ENCODE peak calls at places on chromosomes 6 and 20, in six cellular contexts. Y is heart left ventricle, E is IMR-90, B is H54, W is A549, S is Peyer's patch. P is an unnamed sample.

GRCh38 chr6:135310291-135310690 is 129.2 kb downstream of the MYB start:
- DNase-seq in Y (no peak), E (no peak), B (no peak), W (no peak), S (no peak), P (no peak)

GRCh38 chr6:2141644-2142290 is 103.6 kb downstream of the GMDS start:
- DNase-seq in Y (no peak), E (no peak), B (no peak), W (no peak), S (no peak), P (no peak)

GRCh38 chr20:62303327-62304226 is 780 bp downstream of the ADRM1 start:
- DNase-seq in Y (no peak), E (no peak), B (no peak), W (no peak), S (no peak), P (no peak)

GRCh38 chr6:53168516-53169257 is 20.0 kb upstream of the GCM1 start:
- DNase-seq in Y (no peak), E (peak), B (peak), W (no peak), S (no peak), P (no peak)

GRCh38 chr6:156963712-156964700 is 186.8 kb downstream of the ARID1B start:
- DNase-seq in Y (no peak), E (peak), B (no peak), W (no peak), S (no peak), P (no peak)

GRCh38 chr6:170554888-170555137 is 644 bp downstream of the TBP start:
- DNase-seq in Y (no peak), E (no peak), B (no peak), W (no peak), S (no peak), P (no peak)

GRCh38 chr6:8939615-8940014 is 504.3 kb upstream of the SLC35B3 start:
- DNase-seq in Y (no peak), E (no peak), B (no peak), W (peak), S (no peak), P (no peak)

GRCh38 chr6:77180367-77180766 is 282.9 kb downstream of the HTR1B start:
- DNase-seq in Y (no peak), E (peak), B (no peak), W (no peak), S (no peak), P (no peak)

GRCh38 chr6:132961122-132961521 is 146.8 kb downstream of the RPS12 start:
- DNase-seq in Y (no peak), E (peak), B (no peak), W (no peak), S (no peak), P (no peak)

GRCh38 chr6:72689107-72689954 is 67.5 kb downstream of the KCNQ5 start:
- DNase-seq in Y (no peak), E (no peak), B (no peak), W (no peak), S (no peak), P (peak)

GRCh38 chr6:136983692-136984091 is 61.1 kb downstream of the IL20RA start:
- DNase-seq in Y (no peak), E (no peak), B (no peak), W (no peak), S (no peak), P (no peak)

GRCh38 chr6:106629103-106629858 is at the start of the genes QRSL1 and RTN4IP1:
- DNase-seq in Y (peak), E (peak), B (peak), W (peak), S (peak), P (peak)

GRCh38 chr6:111765681-111766523 is 107.3 kb downstream of the FYN start:
- DNase-seq in Y (no peak), E (peak), B (no peak), W (no peak), S (no peak), P (no peak)

GRCh38 chr6:149934249-149935156 is 7.3 kb upstream of the ULBP2 start:
- DNase-seq in Y (peak), E (peak), B (no peak), W (peak), S (no peak), P (no peak)

GRCh38 chr6:27894839-27895762 is 17.1 kb downstream of the OR2B2 start:
- DNase-seq in Y (peak), E (peak), B (no peak), W (peak), S (no peak), P (no peak)

GRCh38 chr6:71190809-71191208 is 97.8 kb upstream of the OGFRL1 start:
- DNase-seq in Y (no peak), E (peak), B (no peak), W (no peak), S (no peak), P (no peak)

GRCh38 chr6:2783188-2783957 is 18.2 kb downstream of the WRNIP1 start:
- DNase-seq in Y (no peak), E (peak), B (no peak), W (no peak), S (no peak), P (no peak)

GRCh38 chr6:131787955-131788712 is 19.7 kb upstream of the ENPP1 start:
- DNase-seq in Y (no peak), E (peak), B (no peak), W (no peak), S (no peak), P (no peak)

GRCh38 chr6:37488464-37488863 is 11.2 kb downstream of the CCDC167 start:
- DNase-seq in Y (no peak), E (no peak), B (no peak), W (no peak), S (no peak), P (no peak)

GRCh38 chr20:33567949-33568348 is 78.1 kb downstream of the CBFA2T2 start:
- DNase-seq in Y (no peak), E (no peak), B (no peak), W (no peak), S (no peak), P (no peak)

GRCh38 chr6:92848459-92848858 is 570.9 kb downstream of the EPHA7 start:
- DNase-seq in Y (no peak), E (no peak), B (no peak), W (no peak), S (no peak), P (no peak)

GRCh38 chr6:148345176-148345575 is 2.5 kb downstream of the SASH1 start:
- DNase-seq in Y (no peak), E (no peak), B (no peak), W (no peak), S (no peak), P (no peak)

GRCh38 chr20:6700563-6701328 is 66.7 kb upstream of the BMP2 start:
- DNase-seq in Y (peak), E (no peak), B (no peak), W (no peak), S (no peak), P (no peak)

GRCh38 chr6:92050216-92050615 is 1369.1 kb downstream of the EPHA7 start:
- DNase-seq in Y (no peak), E (no peak), B (no peak), W (no peak), S (no peak), P (no peak)

GRCh38 chr20:4060054-4060795 is 44.9 kb upstream of the RNF24 start:
- DNase-seq in Y (peak), E (no peak), B (no peak), W (no peak), S (peak), P (no peak)

GRCh38 chr20:12824353-12824752 is 184.4 kb upstream of the SPTLC3 start:
- DNase-seq in Y (no peak), E (no peak), B (no peak), W (no peak), S (no peak), P (no peak)

GRCh38 chr20:15061061-15061430 is 723.6 kb upstream of the FLRT3 start:
- DNase-seq in Y (no peak), E (no peak), B (no peak), W (no peak), S (no peak), P (no peak)

GRCh38 chr6:20455175-20456075 is 53.7 kb downstream of the E2F3 start:
- DNase-seq in Y (no peak), E (peak), B (no peak), W (no peak), S (no peak), P (no peak)

GRCh38 chr6:140445474-140446004 is 1071.1 kb upstream of the CITED2 start:
- DNase-seq in Y (no peak), E (peak), B (peak), W (no peak), S (no peak), P (no peak)

GRCh38 chr6:152401978-152402377 is 235.2 kb downstream of the SYNE1 start:
- DNase-seq in Y (no peak), E (peak), B (peak), W (peak), S (no peak), P (no peak)

GRCh38 chr6:119262612-119263011 is 86.9 kb downstream of the MAN1A1 start:
- DNase-seq in Y (no peak), E (no peak), B (no peak), W (no peak), S (no peak), P (no peak)

GRCh38 chr6:136244061-136244616 is 6.0 kb downstream of the MTFR2 start:
- DNase-seq in Y (no peak), E (peak), B (no peak), W (no peak), S (no peak), P (no peak)

DNA sequence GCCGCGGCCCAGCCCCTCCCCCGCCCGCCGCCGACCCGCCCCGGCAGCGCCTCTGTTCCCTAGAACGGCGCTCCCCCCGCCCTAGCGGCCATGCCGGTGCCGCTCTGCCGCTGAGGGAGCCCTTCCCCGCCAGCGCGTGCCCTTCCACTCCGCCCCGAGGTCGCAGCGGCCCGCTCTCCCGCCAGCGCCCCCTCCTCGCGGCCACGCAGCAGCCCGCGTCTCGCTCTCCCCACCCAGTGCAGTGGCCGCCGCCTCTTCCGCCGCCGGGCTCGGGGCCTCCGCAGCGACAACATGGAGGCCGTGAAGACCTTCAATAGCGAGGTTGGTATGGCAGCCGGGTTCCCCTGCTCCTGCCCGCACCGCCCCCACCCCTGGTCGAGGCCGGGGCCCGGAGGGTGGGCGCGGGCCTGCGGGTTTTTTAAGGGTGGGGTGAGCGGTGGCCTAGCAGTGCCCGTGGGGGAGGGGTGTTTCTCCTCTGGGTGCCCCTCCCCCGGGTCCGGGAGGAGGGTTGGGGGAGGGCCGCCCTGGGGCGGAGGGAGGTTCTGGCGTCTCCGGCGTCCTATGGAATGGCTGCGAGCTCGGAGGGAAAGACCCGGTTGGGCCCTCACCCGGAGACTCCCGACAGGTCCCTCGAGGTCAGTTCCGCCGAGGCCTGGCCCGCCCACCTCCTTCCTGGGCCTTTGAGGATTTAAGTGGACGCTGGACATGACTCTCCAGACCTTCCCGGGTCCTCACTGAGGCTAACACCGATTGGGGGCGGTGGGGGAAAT is 579 bp downstream of the SCAF8 start:
- DNase-seq in Y (peak), E (peak), B (peak), W (peak), S (peak), P (peak)
- TF ChIP-seq POLR2A in Y (no peak), E (peak), B (peak), W (peak), S (peak), P (no peak)

GRCh38 chr6:24355422-24355821 is 2.4 kb downstream of the DCDC2 start:
- DNase-seq in Y (no peak), E (no peak), B (no peak), W (no peak), S (no peak), P (no peak)

GRCh38 chr6:24356310-24357035 is 1.4 kb downstream of the DCDC2 start:
- DNase-seq in Y (no peak), E (no peak), B (no peak), W (no peak), S (no peak), P (no peak)

GRCh38 chr6:24358219-24358821 is 461 bp upstream of the DCDC2 start:
- DNase-seq in Y (no peak), E (no peak), B (no peak), W (no peak), S (no peak), P (no peak)

GRCh38 chr6:24357336-24358218 is at the start of gene DCDC2:
- DNase-seq in Y (no peak), E (no peak), B (no peak), W (peak), S (peak), P (no peak)

GRCh38 chr6:24359640-24360454 is 2.0 kb upstream of the DCDC2 start:
- DNase-seq in Y (peak), E (peak), B (peak), W (peak), S (peak), P (peak)
- TF ChIP-seq POLR2A in Y (no peak), E (no peak), B (no peak), W (no peak), S (no peak), P (no peak)

DNA sequence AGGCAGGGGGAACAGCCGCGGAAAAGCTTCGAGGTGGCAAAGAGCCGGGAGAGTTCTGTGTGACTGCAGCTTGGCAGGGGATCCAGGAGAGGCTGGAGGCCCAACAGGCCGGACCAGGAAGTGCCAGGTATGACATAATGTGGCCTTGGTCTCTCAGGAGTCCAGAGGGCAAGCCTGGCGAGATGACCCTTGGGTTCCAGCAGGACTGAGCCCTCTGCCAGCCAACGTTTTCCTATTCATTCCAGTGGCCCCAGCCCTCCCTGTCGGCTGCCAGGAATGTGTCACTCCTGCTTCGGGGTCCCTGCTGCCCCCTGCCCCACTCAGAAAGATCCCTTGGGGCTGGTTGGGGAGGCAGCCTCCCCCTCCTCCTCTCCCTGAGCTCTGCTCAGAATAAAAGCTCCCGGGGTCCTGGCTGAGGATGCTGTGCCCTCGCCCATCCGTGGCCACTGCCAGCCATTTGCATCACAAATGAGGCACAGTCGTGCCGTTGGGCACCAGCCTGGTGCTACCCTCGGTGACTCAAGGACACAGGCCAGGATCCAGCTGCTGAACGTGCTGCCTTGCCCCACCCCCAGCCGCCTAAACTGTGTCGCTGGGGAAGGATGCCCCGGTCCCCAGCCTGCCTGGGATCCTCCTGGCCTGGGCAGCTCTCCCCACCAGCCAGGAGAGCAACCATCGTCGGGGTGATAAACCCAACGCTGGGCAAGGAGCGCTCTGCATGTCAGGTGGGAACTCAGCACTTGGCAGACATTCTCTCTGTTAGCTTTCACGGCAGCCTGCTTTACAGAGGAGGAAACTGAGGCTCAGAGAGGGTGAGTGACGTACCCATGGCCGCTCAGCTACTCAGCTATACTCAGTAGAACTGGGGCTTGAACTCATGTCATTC is 37.7 kb downstream of the RBM38 start:
- DNase-seq in Y (no peak), E (no peak), B (no peak), W (no peak), S (no peak), P (no peak)
- TF ChIP-seq POLR2A in Y (no peak), E (no peak), B (no peak), W (no peak), S (no peak), P (no peak)

DNA sequence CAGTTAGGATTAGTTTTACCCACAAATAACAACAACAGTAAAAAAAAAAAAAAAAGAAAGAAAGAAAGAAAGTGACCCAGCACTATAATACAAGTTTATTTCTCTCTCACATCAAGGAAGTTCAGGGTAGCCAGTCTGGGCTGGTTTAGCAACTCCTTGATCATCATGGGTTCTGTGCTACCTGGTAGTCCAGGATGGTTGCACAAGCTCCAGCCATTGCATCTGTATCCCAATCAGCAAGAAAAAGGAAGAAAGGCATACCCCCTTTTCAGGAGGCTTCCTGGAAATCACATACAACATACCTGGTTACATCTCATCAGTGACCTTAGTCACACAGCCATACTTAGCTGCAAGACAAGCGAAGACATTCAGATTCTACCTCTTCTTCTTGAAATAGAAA is 128.5 kb downstream of the MTHFD1L start:
- DNase-seq in Y (no peak), E (no peak), B (no peak), W (no peak), S (no peak), P (no peak)
- TF ChIP-seq POLR2A in Y (no peak), E (no peak), B (no peak), W (no peak), S (no peak), P (no peak)

GRCh38 chr20:2759143-2759542 is 41.3 kb downstream of the CPXM1 start:
- DNase-seq in Y (no peak), E (no peak), B (no peak), W (no peak), S (no peak), P (no peak)

GRCh38 chr20:2761885-2762284 is 38.5 kb downstream of the CPXM1 start:
- DNase-seq in Y (no peak), E (no peak), B (no peak), W (no peak), S (no peak), P (no peak)

GRCh38 chr20:2762578-2763131 is 37.8 kb downstream of the CPXM1 start:
- DNase-seq in Y (no peak), E (no peak), B (no peak), W (no peak), S (no peak), P (no peak)

GRCh38 chr20:2759603-2760360 is 40.6 kb downstream of the CPXM1 start:
- DNase-seq in Y (no peak), E (no peak), B (no peak), W (no peak), S (no peak), P (no peak)

GRCh38 chr20:2760381-2761305 is 39.8 kb downstream of the CPXM1 start:
- DNase-seq in Y (no peak), E (no peak), B (no peak), W (no peak), S (no peak), P (no peak)
- TF ChIP-seq POLR2A in Y (no peak), E (no peak), B (no peak), W (no peak), S (no peak), P (no peak)

GRCh38 chr20:50112512-50113419 is at the start of gene UBE2V1:
- DNase-seq in Y (peak), E (peak), B (peak), W (peak), S (peak), P (peak)
- TF ChIP-seq POLR2A in Y (no peak), E (peak), B (peak), W (peak), S (peak), P (peak)

GRCh38 chr6:33030245-33030644 is 20.9 kb upstream of the HLA-DOA start:
- DNase-seq in Y (no peak), E (no peak), B (no peak), W (no peak), S (no peak), P (no peak)

GRCh38 chr6:33029297-33030184 is 20.1 kb upstream of the HLA-DOA start:
- DNase-seq in Y (peak), E (peak), B (no peak), W (no peak), S (no peak), P (no peak)

GRCh38 chr6:33023536-33023935 is 14.1 kb upstream of the HLA-DOA start:
- DNase-seq in Y (no peak), E (no peak), B (no peak), W (no peak), S (no peak), P (no peak)

GRCh38 chr6:33028220-33028849 is 18.9 kb upstream of the HLA-DOA start:
- DNase-seq in Y (no peak), E (no peak), B (no peak), W (no peak), S (no peak), P (no peak)
- TF ChIP-seq POLR2A in Y (no peak), E (no peak), B (no peak), W (no peak), S (no peak), P (peak)

DNA sequence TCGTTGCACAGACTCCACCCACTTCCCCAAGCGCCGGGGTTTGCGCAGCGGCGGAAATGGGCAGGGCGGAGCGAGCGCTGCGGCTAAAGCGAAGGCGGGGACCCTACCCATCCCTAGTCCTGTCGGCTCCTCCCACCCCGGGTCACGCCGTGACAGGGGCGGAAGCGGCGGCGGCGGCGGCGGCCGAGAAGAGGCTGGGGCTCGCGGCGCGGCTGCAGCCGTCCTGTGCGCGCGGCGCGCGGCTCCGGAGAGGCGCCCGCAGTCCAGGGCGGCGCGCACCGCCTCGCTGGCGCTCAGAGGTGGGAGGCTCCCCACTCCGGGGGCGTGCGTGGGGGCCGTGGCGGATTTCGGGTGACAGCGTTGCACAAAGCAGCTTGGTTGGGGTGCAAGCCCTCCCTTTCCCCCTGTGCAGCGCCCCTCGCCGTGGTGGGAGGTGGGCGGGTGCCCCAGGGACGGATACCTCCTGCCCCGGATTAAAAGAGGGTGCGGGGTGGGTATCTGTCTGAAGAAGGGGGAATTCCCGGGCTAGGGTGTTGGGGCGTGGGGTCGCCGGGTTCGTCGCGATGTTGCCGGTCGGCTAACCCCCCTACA is at the start of gene KDM1B:
- DNase-seq in Y (peak), E (peak), B (peak), W (peak), S (no peak), P (peak)
- TF ChIP-seq POLR2A in Y (no peak), E (peak), B (peak), W (peak), S (peak), P (peak)

P was measured in GM12892.